ENCODE peak calls at places on chromosomes 4 and X, in four cellular contexts. One of them, this sample, is unnamed.

GRCh38 chrX:67720344-67720743 is 176.5 kb downstream of the AR start:
- DNase-seq in WERI-Rb-1: no peak
- DNase-seq in foreskin fibroblast: peak; percentile 48
- DNase-seq in GM12878: no peak
- DNase-seq in this sample: no peak

GRCh38 chrX:54246866-54247265 is 63.8 kb upstream of the FAM120C start:
- DNase-seq in WERI-Rb-1: no peak
- DNase-seq in foreskin fibroblast: no peak
- DNase-seq in GM12878: no peak
- DNase-seq in this sample: no peak

GRCh38 chr4:10051536-10052135 is 30.3 kb upstream of the SLC2A9 start:
- DNase-seq in WERI-Rb-1: peak; percentile 92
- DNase-seq in foreskin fibroblast: no peak
- DNase-seq in GM12878: no peak
- DNase-seq in this sample: no peak

GRCh38 chr4:140485939-140486338 is 12.2 kb downstream of the MGAT4D start:
- DNase-seq in WERI-Rb-1: no peak
- DNase-seq in foreskin fibroblast: no peak
- DNase-seq in GM12878: no peak
- DNase-seq in this sample: no peak

GRCh38 chr4:13171292-13172057 is 312.7 kb downstream of the RAB28 start:
- DNase-seq in WERI-Rb-1: no peak
- DNase-seq in foreskin fibroblast: no peak
- DNase-seq in GM12878: no peak
- DNase-seq in this sample: no peak

GRCh38 chrX:142601792-142602191 is 396.7 kb upstream of the MAGEC2 start:
- DNase-seq in WERI-Rb-1: no peak
- DNase-seq in foreskin fibroblast: no peak
- DNase-seq in GM12878: no peak
- DNase-seq in this sample: no peak

GRCh38 chr4:105208556-105208955 is 61.9 kb downstream of the TET2 start:
- DNase-seq in WERI-Rb-1: no peak
- DNase-seq in foreskin fibroblast: no peak
- DNase-seq in GM12878: no peak
- DNase-seq in this sample: no peak

GRCh38 chr4:81954266-81954665 is 419.5 kb downstream of the HNRNPD start:
- DNase-seq in WERI-Rb-1: no peak
- DNase-seq in foreskin fibroblast: no peak
- DNase-seq in GM12878: no peak
- DNase-seq in this sample: no peak

GRCh38 chr4:146369446-146369845 is 152.3 kb downstream of the SLC10A7 start:
- DNase-seq in WERI-Rb-1: no peak
- DNase-seq in foreskin fibroblast: peak; percentile 2
- DNase-seq in GM12878: no peak
- DNase-seq in this sample: no peak

GRCh38 chr4:128322986-128323385 is 35.4 kb upstream of the PGRMC2 start:
- DNase-seq in WERI-Rb-1: no peak
- DNase-seq in foreskin fibroblast: peak; percentile 66
- DNase-seq in GM12878: no peak
- DNase-seq in this sample: no peak

GRCh38 chrX:52923781-52924241 is 26.7 kb downstream of the FAM156B start:
- DNase-seq in WERI-Rb-1: no peak
- DNase-seq in foreskin fibroblast: peak; percentile 50
- DNase-seq in GM12878: peak; percentile 46
- DNase-seq in this sample: no peak

GRCh38 chr4:181807771-181808170 is 435.4 kb upstream of the TENM3 start:
- DNase-seq in WERI-Rb-1: no peak
- DNase-seq in foreskin fibroblast: no peak
- DNase-seq in GM12878: no peak
- DNase-seq in this sample: no peak

DNA sequence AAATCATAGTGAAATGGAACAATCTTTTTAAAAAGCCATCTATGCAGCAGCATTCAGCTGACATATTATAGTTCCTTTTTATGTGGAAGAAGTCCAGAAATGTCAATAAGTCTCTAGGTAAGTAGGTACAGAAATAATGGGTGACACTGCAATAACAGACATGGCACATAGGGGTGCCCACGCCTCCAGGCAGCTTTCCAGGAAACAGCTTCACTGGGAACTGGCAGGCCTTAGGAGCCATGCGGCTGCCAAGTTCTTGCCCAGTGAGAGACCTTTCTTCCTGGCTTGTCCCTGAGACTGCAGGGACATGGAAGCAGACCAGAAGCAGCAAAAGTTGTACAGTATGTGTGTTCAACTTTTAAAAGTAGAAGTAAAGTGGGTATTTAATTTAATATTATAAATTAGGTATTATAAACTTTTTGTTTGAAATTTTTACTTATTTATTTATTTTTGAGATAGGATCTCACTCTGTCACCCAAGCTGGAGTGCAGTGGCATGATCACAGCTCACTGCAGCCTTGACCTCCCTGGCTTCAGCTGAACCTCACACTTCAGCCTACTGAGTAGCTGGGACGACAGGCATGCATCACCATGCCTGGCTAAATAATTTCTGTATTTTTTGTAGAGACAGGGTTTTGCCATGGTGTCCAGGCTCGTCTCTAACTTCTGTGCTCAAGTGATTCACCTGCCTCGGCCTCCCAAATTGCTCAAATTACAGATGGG is 12.1 kb upstream of the ETNPPL start:
- DNase-seq in WERI-Rb-1: no peak
- DNase-seq in foreskin fibroblast: no peak
- DNase-seq in GM12878: no peak
- DNase-seq in this sample: no peak
- TF ChIP-seq CTCF in WERI-Rb-1: no peak
- TF ChIP-seq CTCF in foreskin fibroblast: no peak
- TF ChIP-seq CTCF in GM12878: no peak
- TF ChIP-seq CTCF in this sample: no peak

GRCh38 chrX:24575496-24575895 is 71.7 kb downstream of the PCYT1B start:
- DNase-seq in WERI-Rb-1: no peak
- DNase-seq in foreskin fibroblast: no peak
- DNase-seq in GM12878: no peak
- DNase-seq in this sample: no peak
- H3K4me3 ChIP-seq in WERI-Rb-1: no peak overlapping the region
- H3K4me3 ChIP-seq in foreskin fibroblast: no peak overlapping the region
- H3K4me3 ChIP-seq in GM12878: no peak overlapping the region
- H3K4me3 ChIP-seq in this sample: no peak overlapping the region

DNA sequence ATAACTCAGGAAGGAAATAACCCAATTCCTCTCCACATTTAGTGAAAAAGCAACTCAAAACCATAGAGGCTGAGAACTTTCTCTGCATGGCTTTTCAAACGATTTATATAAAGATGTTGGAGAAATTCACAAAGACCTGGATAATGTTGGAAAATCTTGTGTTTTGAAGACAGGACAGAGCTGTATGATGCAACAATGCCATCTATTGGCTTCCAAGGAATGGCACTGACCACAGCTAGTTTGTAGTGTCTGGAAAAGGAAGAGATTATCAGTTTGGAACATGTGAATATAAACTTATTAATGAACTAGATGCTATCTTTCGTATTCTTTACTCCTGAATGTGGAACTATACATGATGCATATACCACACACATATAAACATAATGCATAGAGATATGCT is 503.6 kb downstream of the IL1RAPL1 start:
- DNase-seq in WERI-Rb-1: no peak
- DNase-seq in foreskin fibroblast: peak; percentile 2
- DNase-seq in GM12878: no peak
- DNase-seq in this sample: no peak
- TF ChIP-seq CTCF in WERI-Rb-1: peak; percentile 47
- TF ChIP-seq CTCF in foreskin fibroblast: no peak
- TF ChIP-seq CTCF in GM12878: no peak
- TF ChIP-seq CTCF in this sample: no peak

DNA sequence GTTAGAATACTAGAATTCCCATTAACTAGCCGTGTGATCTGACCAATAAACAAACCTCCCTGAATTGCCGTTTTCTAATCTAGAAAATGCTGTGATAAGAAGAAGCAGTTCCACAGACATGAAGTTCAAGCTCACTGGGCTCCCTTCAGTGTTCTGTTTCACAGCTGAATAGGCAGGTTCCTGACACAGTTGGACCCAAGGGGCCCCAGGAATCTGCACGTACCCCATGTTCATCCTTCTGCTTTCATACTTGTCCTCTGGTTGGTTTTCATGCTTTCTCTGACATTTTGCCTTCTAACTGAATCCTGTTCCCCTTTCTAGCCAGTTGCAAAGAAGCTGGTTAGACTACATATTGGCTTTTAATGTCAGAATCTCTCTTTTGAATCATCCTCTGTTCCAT is 374.1 kb upstream of the MAD2L1 start:
- DNase-seq in WERI-Rb-1: no peak
- DNase-seq in foreskin fibroblast: no peak
- DNase-seq in GM12878: no peak
- DNase-seq in this sample: no peak
- H3K4me3 ChIP-seq in WERI-Rb-1: no peak overlapping the region
- H3K4me3 ChIP-seq in foreskin fibroblast: no peak overlapping the region
- H3K4me3 ChIP-seq in GM12878: no peak overlapping the region
- H3K4me3 ChIP-seq in this sample: no peak overlapping the region

GRCh38 chrX:40469316-40469715 is 111.5 kb upstream of the ATP6AP2 start:
- DNase-seq in WERI-Rb-1: no peak
- DNase-seq in foreskin fibroblast: no peak
- DNase-seq in GM12878: no peak
- DNase-seq in this sample: no peak

GRCh38 chrX:40474205-40474626 is 106.6 kb upstream of the ATP6AP2 start:
- DNase-seq in WERI-Rb-1: peak; percentile 83
- DNase-seq in foreskin fibroblast: no peak
- DNase-seq in GM12878: no peak
- DNase-seq in this sample: no peak

GRCh38 chrX:40473460-40474204 is 107.1 kb upstream of the ATP6AP2 start:
- DNase-seq in WERI-Rb-1: no peak
- DNase-seq in foreskin fibroblast: no peak
- DNase-seq in GM12878: no peak
- DNase-seq in this sample: no peak

GRCh38 chrX:40470830-40471429 is 109.8 kb upstream of the ATP6AP2 start:
- DNase-seq in WERI-Rb-1: peak; percentile 17
- DNase-seq in foreskin fibroblast: no peak
- DNase-seq in GM12878: no peak
- DNase-seq in this sample: no peak

GRCh38 chrX:40471965-40472648 is 108.7 kb upstream of the ATP6AP2 start:
- DNase-seq in WERI-Rb-1: peak; percentile 71
- DNase-seq in foreskin fibroblast: peak; percentile 38
- DNase-seq in GM12878: peak; percentile 33
- DNase-seq in this sample: peak; percentile 25
- TF ChIP-seq CTCF in WERI-Rb-1: peak; percentile 58
- TF ChIP-seq CTCF in foreskin fibroblast: no peak
- TF ChIP-seq CTCF in GM12878: peak; percentile 28
- TF ChIP-seq CTCF in this sample: no peak

GRCh38 chr4:16027626-16028025 is 56.2 kb downstream of the PROM1 start:
- DNase-seq in WERI-Rb-1: no peak
- DNase-seq in foreskin fibroblast: no peak
- DNase-seq in GM12878: no peak
- DNase-seq in this sample: no peak
- H3K4me3 ChIP-seq in WERI-Rb-1: no peak overlapping the region
- H3K4me3 ChIP-seq in foreskin fibroblast: no peak overlapping the region
- H3K4me3 ChIP-seq in GM12878: no peak overlapping the region
- H3K4me3 ChIP-seq in this sample: no peak overlapping the region

DNA sequence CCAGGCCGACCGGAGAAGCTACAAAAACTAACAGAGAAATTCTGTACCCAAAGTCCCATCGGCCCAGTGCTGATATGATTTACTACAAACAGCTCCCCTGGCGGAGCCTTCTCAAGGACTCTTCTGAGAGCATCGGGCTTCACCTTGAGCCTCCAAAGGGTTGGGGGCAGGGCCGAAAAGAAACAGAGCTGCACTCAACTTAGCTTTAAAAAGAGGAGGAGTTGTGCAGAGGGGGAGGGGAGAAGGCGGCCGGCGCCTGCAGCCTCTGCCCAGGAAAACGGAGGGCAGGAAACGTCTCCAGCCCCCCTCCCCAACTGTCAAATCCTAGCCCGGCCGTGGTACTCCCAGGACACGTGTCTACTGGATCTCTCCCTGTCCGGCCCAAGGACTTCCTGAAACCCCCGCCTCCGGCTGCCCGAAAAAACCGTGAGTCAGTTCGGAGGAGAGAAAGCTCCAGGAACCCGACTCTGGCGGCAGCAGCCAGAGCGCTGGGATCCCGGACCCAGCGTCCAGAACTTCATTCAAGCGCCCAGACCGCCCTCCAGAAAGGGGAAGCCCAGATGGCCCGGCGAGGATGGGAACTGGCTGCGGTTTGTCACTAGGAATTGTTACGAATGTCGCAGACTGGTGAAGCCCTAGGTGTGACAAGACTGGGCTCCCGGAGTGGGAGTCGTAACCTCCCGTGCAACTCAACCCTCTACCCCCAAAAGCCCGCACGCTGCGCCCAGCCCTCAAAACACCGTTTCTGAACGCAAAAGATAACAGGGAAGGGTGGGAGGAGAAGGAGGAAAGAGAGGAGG is 1.0 kb downstream of the ADAMTS3 start:
- DNase-seq in WERI-Rb-1: peak; percentile 94
- DNase-seq in foreskin fibroblast: peak; percentile 87
- DNase-seq in GM12878: no peak
- DNase-seq in this sample: peak; percentile 24
- TF ChIP-seq CTCF in WERI-Rb-1: peak; percentile 36
- TF ChIP-seq CTCF in foreskin fibroblast: peak; percentile 34
- TF ChIP-seq CTCF in GM12878: no peak
- TF ChIP-seq CTCF in this sample: peak; percentile 52